ENCODE peak calls at places on chromosomes 7 and 10, in nine cellular contexts. B is IMR-90, C is neural progenitor cell, Q is fibroblast of lung, Y is hepatocyte, X is H1, D is HCT116, L is SK-N-SH, N is endothelial cell of umbilical vein. I is an unnamed sample. For H3K9me3, the result is how much of the 10 kb centered on the place peaks cover.

GRCh38 chr7:100693312-100694195 is 496 bp downstream of the GIGYF1 start:
- DNase-seq in B (no peak), C (peak), Q (no peak), Y (peak), X (no peak), D (no peak), L (peak), N (peak), I (no peak)

GRCh38 chr7:125030756-125031387 is 101.2 kb upstream of the POT1 start:
- DNase-seq in B (no peak), C (no peak), Q (no peak), Y (no peak), X (no peak), D (no peak), L (no peak), N (no peak), I (no peak)

GRCh38 chr7:84044834-84045233 is 149.8 kb downstream of the SEMA3A start:
- DNase-seq in B (no peak), C (no peak), Q (no peak), Y (no peak), X (no peak), D (no peak), L (no peak), N (no peak), I (no peak)

GRCh38 chr7:134660961-134661376 is 14.3 kb downstream of the BPGM start:
- DNase-seq in B (peak), C (no peak), Q (peak), Y (no peak), X (no peak), D (no peak), L (no peak), N (peak), I (no peak)

GRCh38 chr10:43846187-43846680 is 197.6 kb upstream of the ZNF32 start:
- DNase-seq in B (peak), C (no peak), Q (peak), Y (no peak), X (no peak), D (no peak), L (no peak), N (peak), I (no peak)

GRCh38 chr10:5929442-5929841 is 39.4 kb downstream of the FBH1 start:
- DNase-seq in B (no peak), C (no peak), Q (no peak), Y (no peak), X (no peak), D (no peak), L (no peak), N (no peak), I (no peak)

GRCh38 chr7:137343483-137343841 is at the start of gene PTN:
- DNase-seq in B (peak), C (peak), Q (peak), Y (peak), X (peak), D (no peak), L (peak), N (no peak), I (peak)

GRCh38 chr10:104274762-104275721 is 6.1 kb downstream of the GSTO2 start:
- DNase-seq in B (no peak), C (peak), Q (peak), Y (peak), X (peak), D (peak), L (peak), N (peak), I (no peak)

GRCh38 chr10:6416892-6417512 is 163.1 kb downstream of the PRKCQ start:
- DNase-seq in B (peak), C (peak), Q (peak), Y (peak), X (no peak), D (peak), L (peak), N (peak), I (no peak)

GRCh38 chr7:81605493-81605892 is 164.4 kb downstream of the HGF start:
- DNase-seq in B (no peak), C (no peak), Q (no peak), Y (no peak), X (no peak), D (no peak), L (no peak), N (no peak), I (no peak)

GRCh38 chr7:94276797-94277196 is 117.9 kb upstream of the COL1A2 start:
- DNase-seq in B (peak), C (peak), Q (peak), Y (no peak), X (no peak), D (no peak), L (peak), N (peak), I (peak)

GRCh38 chr10:114140036-114140435 is 34.0 kb downstream of the CCDC186 start:
- DNase-seq in B (no peak), C (no peak), Q (no peak), Y (no peak), X (no peak), D (no peak), L (no peak), N (no peak), I (no peak)

GRCh38 chr10:24382979-24383663 is 174.2 kb downstream of the KIAA1217 start:
- DNase-seq in B (no peak), C (no peak), Q (no peak), Y (peak), X (no peak), D (no peak), L (no peak), N (no peak), I (no peak)

GRCh38 chr10:93376372-93377296 is 105.5 kb downstream of the MYOF start:
- DNase-seq in B (peak), C (peak), Q (peak), Y (peak), X (no peak), D (peak), L (peak), N (peak), I (peak)

GRCh38 chr10:42177077-42177792 is 461.1 kb downstream of the ZNF33B start:
- DNase-seq in B (no peak), C (no peak), Q (no peak), Y (peak), X (no peak), D (no peak), L (peak), N (no peak), I (no peak)

GRCh38 chr10:76428541-76429330 is 997.3 kb downstream of the LRMDA start:
- DNase-seq in B (peak), C (no peak), Q (peak), Y (peak), X (no peak), D (no peak), L (no peak), N (peak), I (no peak)

GRCh38 chr7:142957723-142958122 is 4.4 kb downstream of the KEL start:
- DNase-seq in B (no peak), C (no peak), Q (no peak), Y (peak), X (no peak), D (no peak), L (no peak), N (no peak), I (peak)

GRCh38 chr10:91603931-91604331 is 28.9 kb downstream of the PPP1R3C start:
- DNase-seq in B (no peak), C (no peak), Q (peak), Y (peak), X (no peak), D (no peak), L (no peak), N (peak), I (peak)

GRCh38 chr10:131574707-131575430 is 263.3 kb upstream of the TCERG1L start:
- DNase-seq in B (no peak), C (no peak), Q (no peak), Y (no peak), X (no peak), D (no peak), L (no peak), N (no peak), I (no peak)

GRCh38 chr10:3895045-3895609 is 110.1 kb upstream of the KLF6 start:
- DNase-seq in B (peak), C (no peak), Q (no peak), Y (no peak), X (no peak), D (no peak), L (no peak), N (peak), I (no peak)

GRCh38 chr10:96626795-96627194 is 40.0 kb upstream of the TM9SF3 start:
- DNase-seq in B (no peak), C (peak), Q (no peak), Y (no peak), X (no peak), D (no peak), L (no peak), N (no peak), I (no peak)

GRCh38 chr7:123271231-123271630 is 71.5 kb upstream of the SLC13A1 start:
- DNase-seq in B (no peak), C (no peak), Q (peak), Y (peak), X (no peak), D (no peak), L (no peak), N (no peak), I (no peak)

GRCh38 chr7:74061840-74062539 is 21.6 kb upstream of the LIMK1 start:
- DNase-seq in B (peak), C (no peak), Q (peak), Y (peak), X (no peak), D (peak), L (peak), N (peak), I (peak)

DNA sequence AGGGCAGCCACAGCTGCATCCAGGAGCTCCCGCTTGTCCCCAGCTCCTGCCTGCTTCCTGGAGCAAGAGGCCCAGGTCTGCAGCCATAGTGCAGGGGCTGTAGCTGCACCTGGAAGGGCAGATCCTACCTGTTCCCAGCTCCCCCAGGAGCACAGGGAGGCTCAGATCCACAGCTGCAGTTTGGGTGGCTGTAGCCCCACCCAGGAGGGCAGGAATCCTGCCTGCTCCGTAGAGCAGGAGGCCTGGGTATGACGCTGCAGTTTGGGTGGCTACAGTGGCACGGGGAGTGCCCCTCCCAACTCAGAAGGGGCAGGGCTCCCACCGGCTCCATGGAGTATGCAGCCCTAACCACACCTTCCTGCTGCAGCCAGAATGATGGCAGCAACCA is 26.7 kb upstream of the CDCA7L start:
- DNase-seq in B (no peak), C (no peak), Q (no peak), Y (no peak), X (no peak), D (peak), L (no peak), N (no peak), I (peak)
- H3K4me2 ChIP-seq in B (no peak), C (no peak), Q (no peak), Y (no peak), X (peak), D (peak), L (no peak), N (no peak), I (peak)

GRCh38 chr10:132789659-132790148 is 3.8 kb upstream of the NKX6-2 start:
- DNase-seq in B (no peak), C (no peak), Q (no peak), Y (no peak), X (no peak), D (no peak), L (no peak), N (no peak), I (no peak)

GRCh38 chr10:132788831-132789219 is 2.9 kb upstream of the NKX6-2 start:
- DNase-seq in B (no peak), C (peak), Q (no peak), Y (no peak), X (no peak), D (no peak), L (no peak), N (no peak), I (no peak)

GRCh38 chr10:132786529-132787252 is 744 bp upstream of the NKX6-2 start:
- DNase-seq in B (no peak), C (peak), Q (no peak), Y (no peak), X (no peak), D (no peak), L (peak), N (no peak), I (no peak)

GRCh38 chr10:132787253-132788179 is 1.6 kb upstream of the NKX6-2 start:
- DNase-seq in B (no peak), C (peak), Q (no peak), Y (peak), X (no peak), D (no peak), L (peak), N (no peak), I (no peak)

DNA sequence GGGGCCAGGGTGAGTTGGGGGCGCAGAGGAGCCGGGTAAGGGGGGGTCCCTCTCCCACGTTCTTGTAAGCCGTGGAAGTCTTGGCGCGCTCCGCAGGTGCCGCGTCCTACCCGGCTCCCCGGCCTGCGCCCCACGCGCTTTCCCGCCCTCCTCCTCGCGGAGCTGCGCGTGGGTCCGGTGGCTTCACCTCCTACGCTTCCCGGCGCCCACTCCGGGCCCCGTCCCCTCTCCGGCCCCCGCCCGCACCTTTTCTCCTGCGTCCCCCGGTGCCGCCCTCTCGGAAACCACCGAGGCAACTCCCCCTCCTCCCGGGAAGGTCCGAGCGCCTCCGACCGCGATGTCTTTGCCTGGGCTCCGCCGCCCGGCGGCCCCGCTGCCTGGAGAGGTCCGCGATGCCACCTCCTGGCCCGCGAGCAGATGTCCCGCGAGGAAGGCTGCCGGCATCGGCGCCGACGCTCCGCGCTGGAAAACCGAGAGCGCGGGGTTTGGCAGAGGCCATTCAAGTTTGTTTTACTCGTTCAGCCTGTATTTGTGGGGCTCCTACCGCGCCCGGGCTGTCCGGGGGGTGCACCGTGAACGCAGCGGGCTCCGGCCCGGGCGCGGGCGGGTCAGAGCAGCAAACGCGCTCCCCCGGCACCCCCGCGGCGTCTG is 2.4 kb upstream of the NKX6-2 start:
- DNase-seq in B (peak), C (peak), Q (peak), Y (no peak), X (no peak), D (no peak), L (peak), N (no peak), I (no peak)
- TF ChIP-seq CTCF in B (peak), C (peak), Q (peak), Y (peak), X (no peak), D (no peak), L (peak), N (no peak), I (no peak)

GRCh38 chr10:61901829-61902447 is 439 bp downstream of the ARID5B start:
- DNase-seq in B (no peak), C (peak), Q (no peak), Y (peak), X (no peak), D (no peak), L (no peak), N (no peak), I (peak)
- H3K9me3 ChIP-seq in B (under half), C (under half), Q (under half), Y (under half), X (under half), D (under half), L (under half), N (under half), I (under half)

GRCh38 chr7:22364023-22364422 is 7.1 kb upstream of the RAPGEF5 start:
- DNase-seq in B (no peak), C (no peak), Q (no peak), Y (no peak), X (no peak), D (no peak), L (no peak), N (no peak), I (no peak)
- H3K4me2 ChIP-seq in B (no peak), C (no peak), Q (no peak), Y (no peak), X (no peak), D (no peak), L (no peak), N (no peak), I (no peak)